ENCODE peak calls at places on chromosomes 13 and 19, in four cellular contexts. R, Y, T and D are unnamed samples.

GRCh38 chr13:51283361-51283760 is 56.1 kb upstream of the SERPINE3 start:
- DNase-seq in R (no peak), Y (no peak), T (no peak), D (no peak)

GRCh38 chr13:101303512-101303911 is 112.8 kb downstream of the NALCN start:
- DNase-seq in R (no peak), Y (peak), T (no peak), D (peak)

GRCh38 chr13:111474136-111475002 is 153.9 kb downstream of the TEX29 start:
- DNase-seq in R (peak), Y (peak), T (no peak), D (peak)

GRCh38 chr13:110628477-110628793 is 13.1 kb downstream of the NAXD start:
- DNase-seq in R (no peak), Y (peak), T (no peak), D (no peak)

GRCh38 chr19:58575183-58576041 is 2.3 kb upstream of the MZF1 start:
- DNase-seq in R (peak), Y (peak), T (peak), D (peak)

GRCh38 chr13:101416181-101417042 is at the start of gene NALCN:
- DNase-seq in R (no peak), Y (peak), T (no peak), D (no peak)

GRCh38 chr13:112839347-112840105 is 129.5 kb upstream of the MCF2L start:
- DNase-seq in R (peak), Y (peak), T (no peak), D (peak)

GRCh38 chr13:28618595-28618994 is 40.3 kb upstream of the POMP start:
- DNase-seq in R (no peak), Y (no peak), T (no peak), D (no peak)

GRCh38 chr13:108961542-108962125 is 332.2 kb downstream of the MYO16 start:
- DNase-seq in R (peak), Y (peak), T (no peak), D (peak)

GRCh38 chr19:53132231-53132991 is at the start of gene ZNF415:
- DNase-seq in R (peak), Y (peak), T (peak), D (peak)

GRCh38 chr13:74036373-74036772 is 97.8 kb downstream of the KLF12 start:
- DNase-seq in R (no peak), Y (no peak), T (peak), D (no peak)

GRCh38 chr13:19059016-19059780 is 122.4 kb downstream of the TUBA3C start:
- DNase-seq in R (no peak), Y (no peak), T (no peak), D (no peak)

GRCh38 chr13:108086678-108087077 is 128.7 kb downstream of the LIG4 start:
- DNase-seq in R (no peak), Y (no peak), T (no peak), D (peak)

GRCh38 chr19:50912727-50913716 is 1.8 kb upstream of the KLK4 start:
- DNase-seq in R (no peak), Y (no peak), T (no peak), D (no peak)

GRCh38 chr13:27421101-27421881 is 3.1 kb upstream of the GTF3A start:
- DNase-seq in R (no peak), Y (no peak), T (no peak), D (no peak)
- H3K4me3 ChIP-seq in R (no peak), Y (no peak), T (no peak), D (no peak)

GRCh38 chr13:21033866-21034601 is 27.4 kb downstream of the LATS2 start:
- DNase-seq in R (no peak), Y (no peak), T (peak), D (peak)

GRCh38 chr13:21032656-21033055 is 28.7 kb downstream of the LATS2 start:
- DNase-seq in R (no peak), Y (no peak), T (no peak), D (no peak)

GRCh38 chr13:21033224-21033855 is 28.0 kb downstream of the LATS2 start:
- DNase-seq in R (no peak), Y (peak), T (peak), D (peak)

GRCh38 chr13:21037656-21038055 is 23.7 kb downstream of the LATS2 start:
- DNase-seq in R (no peak), Y (no peak), T (no peak), D (no peak)

DNA sequence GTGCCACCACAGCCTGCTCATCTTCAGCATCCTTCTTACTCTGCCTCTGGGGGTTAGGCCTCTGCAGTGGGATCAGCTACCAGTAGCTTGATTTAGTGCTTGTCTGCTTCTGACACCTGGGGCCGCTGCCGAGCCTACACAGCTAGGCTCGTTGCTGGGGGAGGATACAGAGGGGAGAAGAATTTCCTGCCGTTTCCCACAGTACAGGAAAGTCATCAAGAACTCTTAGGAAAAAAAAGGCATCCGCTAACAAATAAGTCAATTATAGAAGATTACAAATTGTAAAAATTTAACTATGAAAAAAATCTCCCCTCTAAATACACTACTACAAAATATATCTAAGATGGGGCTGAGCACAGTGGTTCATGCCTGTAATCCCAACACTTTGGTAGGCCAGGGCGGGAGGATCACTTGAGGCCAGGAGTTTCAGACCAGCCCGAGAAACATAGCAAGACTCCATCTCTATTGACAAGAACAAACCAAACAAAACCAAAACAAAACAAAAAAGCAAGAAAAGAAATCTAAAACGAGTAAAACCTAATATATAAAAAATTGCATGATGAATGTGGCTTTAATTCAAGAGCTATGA is 26.7 kb downstream of the LATS2 start:
- DNase-seq in R (no peak), Y (peak), T (no peak), D (no peak)
- TF ChIP-seq CTCF in R (peak), Y (peak), T (no peak), D (no peak)

GRCh38 chr13:45715351-45715750 is 13.2 kb downstream of the CBY2 start:
- DNase-seq in R (no peak), Y (no peak), T (no peak), D (no peak)
- H3K4me3 ChIP-seq in R (no peak), Y (no peak), T (no peak), D (no peak)

DNA sequence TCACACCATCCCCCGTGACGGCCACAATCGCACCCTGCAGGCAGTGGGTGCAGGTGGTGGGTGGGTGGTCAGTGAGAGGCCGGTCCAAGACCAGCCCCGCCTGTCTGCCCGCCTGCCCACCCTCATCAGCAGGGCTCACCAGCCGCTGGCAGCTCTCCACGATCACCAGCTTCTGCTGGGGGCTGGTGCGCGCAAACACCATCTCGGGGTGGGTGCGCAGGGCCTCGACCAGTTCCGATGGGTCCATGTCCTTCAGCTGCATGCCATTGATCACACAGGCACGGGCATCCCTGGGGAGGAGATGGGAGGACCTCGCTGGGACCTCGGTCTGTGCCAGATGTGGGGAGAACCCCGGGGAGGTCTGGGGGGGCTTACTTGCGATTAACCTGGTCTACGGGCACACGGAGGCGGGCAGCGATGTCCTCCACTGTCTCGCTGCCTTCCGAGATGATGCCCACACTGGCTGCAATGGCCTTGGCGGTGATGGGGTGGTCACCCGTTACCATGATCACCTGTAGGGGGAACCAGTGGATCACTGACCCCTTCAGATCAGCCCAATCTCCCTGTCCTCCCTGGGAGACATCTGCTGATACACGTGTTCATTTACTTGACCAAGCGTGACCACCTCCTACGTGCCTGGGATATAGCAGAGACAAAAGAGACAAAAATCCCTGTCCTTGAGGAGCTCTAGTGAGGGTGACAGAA is 8.0 kb downstream of the ATP4A start:
- DNase-seq in R (no peak), Y (peak), T (no peak), D (peak)
- TF ChIP-seq CTCF in R (peak), Y (peak), T (no peak), D (peak)

DNA sequence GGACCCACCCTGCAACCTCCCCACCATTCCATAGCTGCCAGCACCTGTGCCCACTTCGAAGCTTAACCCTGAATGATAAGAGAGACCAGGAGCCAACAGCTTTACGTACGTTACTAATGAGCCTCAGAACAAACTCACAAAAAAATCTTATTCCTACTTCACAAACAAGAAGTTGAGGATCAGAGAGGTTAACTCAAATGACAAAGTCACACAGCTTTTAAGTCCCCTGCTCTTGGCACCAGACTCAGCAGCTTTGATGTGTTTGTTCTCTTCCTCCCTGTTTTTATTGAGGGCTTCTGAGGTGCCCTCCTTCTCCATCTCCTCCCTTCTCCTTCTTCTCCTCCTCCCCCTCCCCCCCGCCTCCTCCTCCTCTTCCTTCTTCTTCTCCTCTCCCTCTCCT is 115.4 kb downstream of the ZDHHC20 start:
- DNase-seq in R (no peak), Y (no peak), T (no peak), D (no peak)
- H3K4me3 ChIP-seq in R (no peak), Y (no peak), T (no peak), D (no peak)

DNA sequence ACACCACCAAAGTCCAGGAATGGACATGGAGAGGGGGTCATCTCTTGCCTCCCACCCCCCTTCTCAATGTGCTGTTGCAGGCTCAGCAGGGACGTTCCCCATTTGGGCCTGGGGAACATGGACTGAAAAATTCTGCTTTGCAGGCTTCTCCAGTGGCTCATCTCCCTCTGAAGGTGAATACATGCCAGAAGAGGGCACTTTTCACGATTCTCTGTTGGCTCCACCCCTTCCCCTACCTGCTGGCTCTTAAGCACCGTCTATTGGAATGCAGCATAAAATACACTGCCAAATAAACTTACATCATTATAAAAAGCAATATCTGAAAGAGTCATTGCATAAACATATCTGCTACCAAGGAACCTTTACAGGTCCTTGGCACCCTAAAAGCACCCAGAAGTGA is 35.7 kb downstream of the NHLRC3 start:
- DNase-seq in R (no peak), Y (no peak), T (no peak), D (no peak)
- TF ChIP-seq CTCF in R (no peak), Y (no peak), T (no peak), D (no peak)